ENCODE peak calls at places on chromosomes 12 and 14, in eight cellular contexts. One of them, this sample, is unnamed.

GRCh38 chr14:82872494-82872893 is 1338.8 kb upstream of the SEL1L start:
- DNase-seq in GM12865: peak; percentile 1
- DNase-seq in HFF-Myc: no peak
- DNase-seq in ascending aorta: no peak
- DNase-seq in heart left ventricle: no peak
- DNase-seq in psoas muscle: no peak
- DNase-seq in bronchial epithelial cell: no peak
- DNase-seq in heart right ventricle: no peak
- DNase-seq in this sample: no peak

GRCh38 chr12:57164454-57164853 is 17.0 kb upstream of the LRP1-AS start:
- DNase-seq in GM12865: no peak
- DNase-seq in HFF-Myc: no peak
- DNase-seq in ascending aorta: no peak
- DNase-seq in heart left ventricle: no peak
- DNase-seq in psoas muscle: no peak
- DNase-seq in bronchial epithelial cell: no peak
- DNase-seq in heart right ventricle: no peak
- DNase-seq in this sample: no peak

GRCh38 chr12:20212036-20212435 is 156.3 kb upstream of the PDE3A start:
- DNase-seq in GM12865: no peak
- DNase-seq in HFF-Myc: no peak
- DNase-seq in ascending aorta: no peak
- DNase-seq in heart left ventricle: no peak
- DNase-seq in psoas muscle: no peak
- DNase-seq in bronchial epithelial cell: peak; percentile 6
- DNase-seq in heart right ventricle: no peak
- DNase-seq in this sample: no peak

GRCh38 chr12:45235087-45236025 is 19.5 kb downstream of the ANO6 start:
- DNase-seq in GM12865: peak; percentile 51
- DNase-seq in HFF-Myc: no peak
- DNase-seq in ascending aorta: no peak
- DNase-seq in heart left ventricle: no peak
- DNase-seq in psoas muscle: peak; percentile 68
- DNase-seq in bronchial epithelial cell: peak; percentile 91
- DNase-seq in heart right ventricle: no peak
- DNase-seq in this sample: peak; percentile 82

GRCh38 chr12:49264466-49264872 is 413 bp upstream of the TUBA1C start:
- DNase-seq in GM12865: no peak
- DNase-seq in HFF-Myc: no peak
- DNase-seq in ascending aorta: no peak
- DNase-seq in heart left ventricle: no peak
- DNase-seq in psoas muscle: no peak
- DNase-seq in bronchial epithelial cell: no peak
- DNase-seq in heart right ventricle: no peak
- DNase-seq in this sample: no peak

GRCh38 chr14:93982684-93983007 is 6.3 kb upstream of the ASB2 start:
- DNase-seq in GM12865: no peak
- DNase-seq in HFF-Myc: no peak
- DNase-seq in ascending aorta: no peak
- DNase-seq in heart left ventricle: peak; percentile 66
- DNase-seq in psoas muscle: peak; percentile 69
- DNase-seq in bronchial epithelial cell: no peak
- DNase-seq in heart right ventricle: no peak
- DNase-seq in this sample: no peak

GRCh38 chr12:74490390-74491064 is 47.1 kb upstream of the ATXN7L3B start:
- DNase-seq in GM12865: peak; percentile 42
- DNase-seq in HFF-Myc: no peak
- DNase-seq in ascending aorta: no peak
- DNase-seq in heart left ventricle: no peak
- DNase-seq in psoas muscle: no peak
- DNase-seq in bronchial epithelial cell: no peak
- DNase-seq in heart right ventricle: no peak
- DNase-seq in this sample: no peak

GRCh38 chr12:14554281-14555008 is 13.2 kb downstream of the PLBD1 start:
- DNase-seq in GM12865: no peak
- DNase-seq in HFF-Myc: no peak
- DNase-seq in ascending aorta: peak; percentile 43
- DNase-seq in heart left ventricle: peak; percentile 93
- DNase-seq in psoas muscle: peak; percentile 94
- DNase-seq in bronchial epithelial cell: peak; percentile 62
- DNase-seq in heart right ventricle: peak; percentile 90
- DNase-seq in this sample: no peak

GRCh38 chr14:101235042-101235871 is 326.0 kb upstream of the DIO3 start:
- DNase-seq in GM12865: peak; percentile 11
- DNase-seq in HFF-Myc: no peak
- DNase-seq in ascending aorta: no peak
- DNase-seq in heart left ventricle: no peak
- DNase-seq in psoas muscle: peak; percentile 68
- DNase-seq in bronchial epithelial cell: peak; percentile 5
- DNase-seq in heart right ventricle: peak; percentile 21
- DNase-seq in this sample: no peak

GRCh38 chr12:115451151-115451784 is 767.3 kb upstream of the TBX3 start:
- DNase-seq in GM12865: no peak
- DNase-seq in HFF-Myc: no peak
- DNase-seq in ascending aorta: no peak
- DNase-seq in heart left ventricle: peak; percentile 68
- DNase-seq in psoas muscle: no peak
- DNase-seq in bronchial epithelial cell: no peak
- DNase-seq in heart right ventricle: peak; percentile 21
- DNase-seq in this sample: no peak

GRCh38 chr12:105637470-105637869 is 307.0 kb downstream of the C12orf75 start:
- DNase-seq in GM12865: no peak
- DNase-seq in HFF-Myc: no peak
- DNase-seq in ascending aorta: no peak
- DNase-seq in heart left ventricle: no peak
- DNase-seq in psoas muscle: no peak
- DNase-seq in bronchial epithelial cell: no peak
- DNase-seq in heart right ventricle: no peak
- DNase-seq in this sample: no peak

DNA sequence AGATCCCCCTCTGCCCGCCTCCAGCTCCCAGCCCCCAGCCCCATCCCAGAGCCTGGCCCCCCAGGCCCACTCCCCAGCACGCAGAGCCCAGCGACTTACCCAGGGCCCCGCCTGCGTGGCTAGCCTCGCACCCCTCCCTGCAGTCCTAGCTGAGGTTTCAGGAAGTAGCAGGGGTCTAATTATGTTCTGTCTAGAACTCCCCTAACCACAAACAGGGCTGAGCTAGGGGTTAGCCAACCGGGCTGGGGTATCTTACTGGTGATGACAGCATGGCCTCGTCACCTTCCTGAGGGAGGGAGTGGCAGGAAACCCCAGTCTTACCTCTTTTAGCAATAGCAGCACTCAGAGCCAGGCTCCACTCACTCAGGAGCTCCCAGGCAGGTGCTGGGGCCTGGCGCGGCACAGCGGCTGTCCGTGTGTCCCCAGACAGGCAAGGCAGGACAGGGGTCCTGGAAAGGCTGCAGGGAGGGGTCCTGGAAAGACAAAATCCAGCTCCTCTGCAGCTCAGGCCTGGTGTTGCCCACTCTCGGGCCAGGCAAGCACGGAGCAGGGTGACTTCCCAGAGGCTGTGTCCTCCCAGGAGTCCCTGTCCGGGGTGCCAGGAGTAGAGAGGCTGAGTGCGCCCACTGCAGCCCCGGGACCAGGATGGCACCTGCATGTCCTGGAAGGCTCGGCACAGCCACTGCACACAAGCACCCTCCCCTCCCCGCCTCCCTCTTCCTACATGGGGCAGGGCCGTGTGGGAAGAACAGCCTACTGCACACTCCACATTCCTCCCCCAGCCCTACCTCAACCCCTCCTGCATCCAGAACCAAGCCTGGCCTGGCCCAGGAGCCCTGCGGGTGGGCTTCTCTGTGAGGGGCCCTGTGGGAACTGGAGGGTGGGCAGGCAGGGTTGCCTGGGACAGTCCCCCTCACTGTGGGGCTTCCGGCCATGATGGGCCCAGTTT is at the start of gene GPR132:
- DNase-seq in GM12865: peak; percentile 97
- DNase-seq in HFF-Myc: no peak
- DNase-seq in ascending aorta: peak; percentile 61
- DNase-seq in heart left ventricle: peak; percentile 68
- DNase-seq in psoas muscle: peak; percentile 68
- DNase-seq in bronchial epithelial cell: peak; percentile 78
- DNase-seq in heart right ventricle: peak; percentile 34
- DNase-seq in this sample: no peak
- H3K4me3 ChIP-seq in GM12865: peak within 1 kb of the TSS; percentile 86
- H3K4me3 ChIP-seq in HFF-Myc: no peak within 1 kb of the TSS
- H3K4me3 ChIP-seq in ascending aorta: peak within 1 kb of the TSS; percentile 42
- H3K4me3 ChIP-seq in heart left ventricle: peak within 1 kb of the TSS; percentile 28
- H3K4me3 ChIP-seq in psoas muscle: peak within 1 kb of the TSS; percentile 25
- H3K4me3 ChIP-seq in bronchial epithelial cell: no peak within 1 kb of the TSS
- H3K4me3 ChIP-seq in heart right ventricle: peak within 1 kb of the TSS; percentile 28
- H3K4me3 ChIP-seq in this sample: no peak within 1 kb of the TSS

GRCh38 chr14:71527807-71528206 is 404.4 kb upstream of the RGS6 start:
- DNase-seq in GM12865: no peak
- DNase-seq in HFF-Myc: no peak
- DNase-seq in ascending aorta: no peak
- DNase-seq in heart left ventricle: no peak
- DNase-seq in psoas muscle: no peak
- DNase-seq in bronchial epithelial cell: no peak
- DNase-seq in heart right ventricle: no peak
- DNase-seq in this sample: no peak
- H3K4me3 ChIP-seq in GM12865: no peak overlapping the region
- H3K4me3 ChIP-seq in HFF-Myc: no peak overlapping the region
- H3K4me3 ChIP-seq in ascending aorta: peak overlapping the region; percentile 10
- H3K4me3 ChIP-seq in heart left ventricle: no peak overlapping the region
- H3K4me3 ChIP-seq in psoas muscle: no peak overlapping the region
- H3K4me3 ChIP-seq in bronchial epithelial cell: no peak overlapping the region
- H3K4me3 ChIP-seq in heart right ventricle: no peak overlapping the region
- H3K4me3 ChIP-seq in this sample: no peak overlapping the region

GRCh38 chr12:107317751-107318553 is 224.6 kb upstream of the CRY1 start:
- DNase-seq in GM12865: peak; percentile 31
- DNase-seq in HFF-Myc: peak; percentile 27
- DNase-seq in ascending aorta: no peak
- DNase-seq in heart left ventricle: peak; percentile 86
- DNase-seq in psoas muscle: peak; percentile 90
- DNase-seq in bronchial epithelial cell: peak; percentile 87
- DNase-seq in heart right ventricle: peak; percentile 77
- DNase-seq in this sample: no peak
- H3K4me3 ChIP-seq in GM12865: no peak overlapping the region
- H3K4me3 ChIP-seq in HFF-Myc: peak overlapping the region; percentile 33
- H3K4me3 ChIP-seq in ascending aorta: peak overlapping the region; percentile 53
- H3K4me3 ChIP-seq in heart left ventricle: peak overlapping the region; percentile 48
- H3K4me3 ChIP-seq in psoas muscle: peak overlapping the region; percentile 57
- H3K4me3 ChIP-seq in bronchial epithelial cell: peak overlapping the region; percentile 49
- H3K4me3 ChIP-seq in heart right ventricle: peak overlapping the region; percentile 55
- H3K4me3 ChIP-seq in this sample: peak overlapping the region; percentile 56

GRCh38 chr12:1581973-1582708 is 12.2 kb downstream of the FBXL14 start:
- DNase-seq in GM12865: no peak
- DNase-seq in HFF-Myc: no peak
- DNase-seq in ascending aorta: no peak
- DNase-seq in heart left ventricle: no peak
- DNase-seq in psoas muscle: no peak
- DNase-seq in bronchial epithelial cell: no peak
- DNase-seq in heart right ventricle: no peak
- DNase-seq in this sample: no peak
- H3K4me3 ChIP-seq in GM12865: no peak overlapping the region
- H3K4me3 ChIP-seq in HFF-Myc: no peak overlapping the region
- H3K4me3 ChIP-seq in ascending aorta: no peak overlapping the region
- H3K4me3 ChIP-seq in heart left ventricle: no peak overlapping the region
- H3K4me3 ChIP-seq in psoas muscle: no peak overlapping the region
- H3K4me3 ChIP-seq in bronchial epithelial cell: no peak overlapping the region
- H3K4me3 ChIP-seq in heart right ventricle: no peak overlapping the region
- H3K4me3 ChIP-seq in this sample: no peak overlapping the region

DNA sequence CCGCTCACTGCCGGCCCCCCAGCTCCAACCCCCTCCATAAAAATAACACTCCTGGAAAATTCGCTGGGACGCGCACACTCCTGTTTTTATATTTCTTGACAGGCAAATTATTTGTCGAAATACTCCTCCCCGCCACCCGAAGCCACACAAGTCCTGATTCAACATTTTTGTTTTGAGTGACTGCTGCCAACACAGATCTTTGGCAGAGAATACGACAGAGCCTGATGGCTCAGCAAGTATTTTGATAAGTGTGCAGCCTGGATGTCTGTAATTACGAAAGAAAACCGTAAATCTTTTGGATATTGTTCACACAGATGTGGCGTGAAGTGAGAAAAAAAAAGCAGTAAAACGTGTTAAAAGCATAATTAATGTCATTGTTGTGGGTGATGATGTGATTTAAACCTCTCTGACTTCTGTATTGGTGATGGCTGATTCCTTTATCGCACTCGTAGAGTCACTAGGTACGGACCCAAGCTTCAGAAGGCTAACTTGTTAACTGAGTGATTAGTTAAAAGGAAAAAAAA is 98.7 kb downstream of the PHETA1 start:
- DNase-seq in GM12865: no peak
- DNase-seq in HFF-Myc: no peak
- DNase-seq in ascending aorta: no peak
- DNase-seq in heart left ventricle: no peak
- DNase-seq in psoas muscle: no peak
- DNase-seq in bronchial epithelial cell: no peak
- DNase-seq in heart right ventricle: no peak
- DNase-seq in this sample: no peak
- H3K4me3 ChIP-seq in GM12865: no peak overlapping the region
- H3K4me3 ChIP-seq in HFF-Myc: no peak overlapping the region
- H3K4me3 ChIP-seq in ascending aorta: no peak overlapping the region
- H3K4me3 ChIP-seq in heart left ventricle: no peak overlapping the region
- H3K4me3 ChIP-seq in psoas muscle: no peak overlapping the region
- H3K4me3 ChIP-seq in bronchial epithelial cell: no peak overlapping the region
- H3K4me3 ChIP-seq in heart right ventricle: no peak overlapping the region
- H3K4me3 ChIP-seq in this sample: no peak overlapping the region

DNA sequence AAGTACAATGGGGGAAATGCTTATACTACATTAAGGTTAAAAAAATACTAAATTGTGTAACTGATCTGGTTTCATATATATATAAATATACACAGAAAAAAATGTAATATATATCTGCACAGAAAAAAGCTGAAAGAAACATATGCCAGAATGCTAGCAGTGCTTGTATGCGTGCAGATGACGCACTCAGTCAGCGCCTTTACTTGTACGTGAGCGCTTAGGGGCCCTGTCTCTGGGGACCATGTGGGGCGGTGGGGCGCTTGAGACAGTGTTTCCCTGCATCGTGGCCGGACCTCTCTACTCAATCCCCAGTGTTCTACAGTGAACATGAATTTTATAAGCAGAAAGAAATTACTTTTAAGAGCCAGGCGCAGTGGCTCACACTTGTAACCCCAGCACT is 7.0 kb downstream of the ANKRD9 start:
- DNase-seq in GM12865: no peak
- DNase-seq in HFF-Myc: no peak
- DNase-seq in ascending aorta: no peak
- DNase-seq in heart left ventricle: no peak
- DNase-seq in psoas muscle: no peak
- DNase-seq in bronchial epithelial cell: no peak
- DNase-seq in heart right ventricle: no peak
- DNase-seq in this sample: no peak
- H3K4me3 ChIP-seq in GM12865: no peak overlapping the region
- H3K4me3 ChIP-seq in HFF-Myc: no peak overlapping the region
- H3K4me3 ChIP-seq in ascending aorta: no peak overlapping the region
- H3K4me3 ChIP-seq in heart left ventricle: no peak overlapping the region
- H3K4me3 ChIP-seq in psoas muscle: no peak overlapping the region
- H3K4me3 ChIP-seq in bronchial epithelial cell: no peak overlapping the region
- H3K4me3 ChIP-seq in heart right ventricle: no peak overlapping the region
- H3K4me3 ChIP-seq in this sample: no peak overlapping the region

DNA sequence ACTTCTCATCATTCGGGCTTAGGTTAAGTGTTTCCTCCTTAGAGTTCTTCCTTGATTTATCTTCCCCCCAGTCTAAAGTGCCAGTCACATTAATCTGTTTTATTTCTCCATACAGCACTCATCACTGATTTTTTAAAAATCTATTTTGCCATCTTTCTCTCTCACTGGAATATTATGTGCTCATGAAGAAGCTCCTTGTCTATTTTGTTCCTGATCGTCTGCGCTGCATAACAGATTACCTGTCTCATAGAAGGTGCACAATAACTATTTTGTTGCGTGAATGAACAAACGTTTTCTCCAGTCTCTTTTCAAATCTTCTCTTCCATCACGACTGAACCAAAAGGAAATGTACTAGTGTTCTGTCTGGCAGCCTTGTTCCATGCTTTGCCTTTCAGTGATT is 2.7 kb downstream of the ERP29 start:
- DNase-seq in GM12865: no peak
- DNase-seq in HFF-Myc: no peak
- DNase-seq in ascending aorta: no peak
- DNase-seq in heart left ventricle: no peak
- DNase-seq in psoas muscle: no peak
- DNase-seq in bronchial epithelial cell: no peak
- DNase-seq in heart right ventricle: no peak
- DNase-seq in this sample: no peak
- H3K4me3 ChIP-seq in GM12865: no peak overlapping the region
- H3K4me3 ChIP-seq in HFF-Myc: no peak overlapping the region
- H3K4me3 ChIP-seq in ascending aorta: no peak overlapping the region
- H3K4me3 ChIP-seq in heart left ventricle: no peak overlapping the region
- H3K4me3 ChIP-seq in psoas muscle: no peak overlapping the region
- H3K4me3 ChIP-seq in bronchial epithelial cell: no peak overlapping the region
- H3K4me3 ChIP-seq in heart right ventricle: no peak overlapping the region
- H3K4me3 ChIP-seq in this sample: no peak overlapping the region

This sample was measured in keratinocyte.